ENCODE peak calls at places on chromosomes 13 and 19, in five cellular contexts. G is BJ, T is progenitor cell of endocrine pancreas, I is left ventricle myocardium inferior, R is nephron progenitor cell. E is an unnamed sample.

GRCh38 chr19:38004100-38004504 is 97.1 kb downstream of the SIPA1L3 start:
- DNase-seq in G (no peak), T (no peak), I (no peak), R (no peak), E (no peak)

GRCh38 chr19:383922-384800 is 24.8 kb downstream of the C2CD4C start:
- DNase-seq in G (no peak), T (no peak), I (no peak), R (peak; percentile 65), E (no peak)

GRCh38 chr13:50691176-50691681 is 152.3 kb downstream of the DLEU7 start:
- DNase-seq in G (no peak), T (no peak), I (no peak), R (no peak), E (no peak)

GRCh38 chr13:34772881-34773280 is 169.2 kb upstream of the NBEA start:
- DNase-seq in G (no peak), T (no peak), I (no peak), R (no peak), E (no peak)

GRCh38 chr13:40796649-40797048 is 7.2 kb downstream of the SLC25A15 start:
- DNase-seq in G (no peak), T (no peak), I (no peak), R (no peak), E (no peak)

GRCh38 chr13:65497265-65497664 is 1732.9 kb downstream of the PCDH9 start:
- DNase-seq in G (peak; percentile 25), T (no peak), I (no peak), R (no peak), E (no peak)

GRCh38 chr13:112623051-112623711 is 35.2 kb upstream of the TUBGCP3 start:
- DNase-seq in G (no peak), T (no peak), I (no peak), R (no peak), E (no peak)

GRCh38 chr13:35992964-35993363 is 138.2 kb downstream of the DCLK1 start:
- DNase-seq in G (no peak), T (no peak), I (no peak), R (no peak), E (no peak)

GRCh38 chr19:48006762-48007161 is 12.3 kb downstream of the ELSPBP1 start:
- DNase-seq in G (no peak), T (no peak), I (no peak), R (no peak), E (no peak)

GRCh38 chr13:79435549-79435948 is 29.5 kb upstream of the RBM26 start:
- DNase-seq in G (peak; percentile 64), T (no peak), I (no peak), R (no peak), E (no peak)

GRCh38 chr13:91804724-91805123 is 406.3 kb downstream of the GPC5 start:
- DNase-seq in G (no peak), T (no peak), I (no peak), R (no peak), E (no peak)

GRCh38 chr13:99677388-99677951 is 176.2 kb downstream of the TM9SF2 start:
- DNase-seq in G (no peak), T (no peak), I (no peak), R (no peak), E (no peak)

GRCh38 chr13:111177803-111178389 is 62.8 kb downstream of the ARHGEF7 start:
- DNase-seq in G (peak; percentile 22), T (no peak), I (no peak), R (no peak), E (no peak)

GRCh38 chr13:21218351-21219043 is 42.0 kb downstream of the MRPL57 start:
- DNase-seq in G (no peak), T (no peak), I (no peak), R (no peak), E (no peak)

GRCh38 chr13:93805736-93806135 is 579.1 kb downstream of the GPC6 start:
- DNase-seq in G (no peak), T (no peak), I (no peak), R (no peak), E (no peak)

GRCh38 chr13:77800219-77800618 is 102.7 kb downstream of the SLAIN1 start:
- DNase-seq in G (peak; percentile 2), T (no peak), I (no peak), R (no peak), E (no peak)

GRCh38 chr19:16191216-16191908 is 6.2 kb downstream of the FAM32A start:
- DNase-seq in G (no peak), T (no peak), I (no peak), R (no peak), E (no peak)

GRCh38 chr13:111325146-111325890 is 4.9 kb downstream of the TEX29 start:
- DNase-seq in G (no peak), T (no peak), I (no peak), R (no peak), E (no peak)

GRCh38 chr19:53193534-53194222 is 520 bp upstream of the ZNF665 start:
- DNase-seq in G (no peak), T (no peak), I (no peak), R (no peak), E (no peak)

GRCh38 chr19:53196777-53197396 is 3.7 kb upstream of the ZNF665 start:
- DNase-seq in G (peak; percentile 39), T (peak; percentile 98), I (peak; percentile 99), R (peak; percentile 100), E (peak; percentile 88)

GRCh38 chr19:53190253-53190652 is 2.9 kb downstream of the ZNF665 start:
- DNase-seq in G (no peak), T (no peak), I (no peak), R (no peak), E (no peak)

GRCh38 chr19:53195265-53195879 is 2.2 kb upstream of the ZNF665 start:
- DNase-seq in G (no peak), T (peak; percentile 66), I (peak; percentile 72), R (peak; percentile 72), E (peak; percentile 50)

DNA sequence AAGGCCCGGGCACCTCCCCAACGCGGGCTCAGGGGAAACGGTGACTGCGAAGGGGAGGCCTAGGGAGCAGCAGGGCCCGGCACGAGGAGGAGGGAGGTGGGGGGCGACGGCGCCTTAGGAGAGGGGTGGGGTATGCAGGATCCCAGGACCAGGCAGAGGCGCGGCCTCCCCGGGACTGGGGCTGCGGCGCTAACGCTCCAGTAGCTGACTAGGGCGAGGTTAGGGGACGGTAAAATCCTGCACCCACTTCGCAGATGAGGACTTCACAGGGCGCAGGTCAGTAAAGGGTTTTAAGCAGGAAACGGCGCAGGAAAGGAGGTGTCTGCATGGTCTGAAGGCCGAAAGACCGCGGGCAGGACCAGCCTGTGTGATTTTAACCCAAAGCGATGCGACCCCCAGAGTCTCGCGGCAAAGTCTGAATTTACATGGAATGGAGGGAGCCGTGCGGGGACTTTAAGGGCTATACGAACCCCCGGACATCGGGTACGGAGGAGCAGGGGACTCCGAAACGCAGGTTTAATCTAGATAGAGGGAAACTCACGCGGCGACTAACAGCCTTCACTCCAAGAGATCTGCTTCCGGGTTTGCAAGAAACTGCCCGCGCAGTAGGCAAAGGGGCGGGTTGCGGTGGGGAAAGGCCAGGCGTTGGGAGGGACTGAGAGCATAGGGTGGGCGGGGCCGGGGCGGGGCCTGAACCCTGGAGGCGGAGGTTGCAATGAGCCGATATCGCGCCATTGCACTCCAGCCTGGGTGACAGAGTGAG is at the start of gene ZNF665:
- DNase-seq in G (peak; percentile 37), T (peak; percentile 69), I (peak; percentile 88), R (peak; percentile 74), E (peak; percentile 60)
- TF ChIP-seq CTCF in G (no peak), T (no peak), I (no peak), R (no peak), E (no peak)

GRCh38 chr19:17488593-17489391 is 18.5 kb downstream of the SLC27A1 start:
- DNase-seq in G (no peak), T (peak; percentile 83), I (peak; percentile 59), R (peak; percentile 94), E (peak; percentile 44)

GRCh38 chr19:17490411-17490810 is 20.1 kb downstream of the SLC27A1 start:
- DNase-seq in G (no peak), T (no peak), I (no peak), R (no peak), E (no peak)

GRCh38 chr19:17487240-17488121 is 17.2 kb downstream of the SLC27A1 start:
- DNase-seq in G (no peak), T (no peak), I (no peak), R (no peak), E (no peak)

GRCh38 chr19:17491287-17491686 is 20.2 kb upstream of the PGLS start:
- DNase-seq in G (no peak), T (no peak), I (no peak), R (no peak), E (no peak)

GRCh38 chr19:17489392-17490030 is 19.2 kb downstream of the SLC27A1 start:
- DNase-seq in G (no peak), T (no peak), I (no peak), R (no peak), E (no peak)
- TF ChIP-seq CTCF in G (no peak), T (no peak), I (no peak), R (peak; percentile 8), E (no peak)

GRCh38 chr13:23631676-23632622 is 61.7 kb downstream of the TNFRSF19 start:
- DNase-seq in G (no peak), T (no peak), I (no peak), R (no peak), E (no peak)

GRCh38 chr13:23636360-23636759 is 66.1 kb downstream of the TNFRSF19 start:
- DNase-seq in G (no peak), T (no peak), I (no peak), R (no peak), E (no peak)

GRCh38 chr13:23632741-23633140 is 62.5 kb downstream of the TNFRSF19 start:
- DNase-seq in G (no peak), T (no peak), I (no peak), R (no peak), E (no peak)

GRCh38 chr13:23637813-23638212 is 67.6 kb downstream of the TNFRSF19 start:
- DNase-seq in G (no peak), T (no peak), I (peak; percentile 38), R (no peak), E (no peak)

DNA sequence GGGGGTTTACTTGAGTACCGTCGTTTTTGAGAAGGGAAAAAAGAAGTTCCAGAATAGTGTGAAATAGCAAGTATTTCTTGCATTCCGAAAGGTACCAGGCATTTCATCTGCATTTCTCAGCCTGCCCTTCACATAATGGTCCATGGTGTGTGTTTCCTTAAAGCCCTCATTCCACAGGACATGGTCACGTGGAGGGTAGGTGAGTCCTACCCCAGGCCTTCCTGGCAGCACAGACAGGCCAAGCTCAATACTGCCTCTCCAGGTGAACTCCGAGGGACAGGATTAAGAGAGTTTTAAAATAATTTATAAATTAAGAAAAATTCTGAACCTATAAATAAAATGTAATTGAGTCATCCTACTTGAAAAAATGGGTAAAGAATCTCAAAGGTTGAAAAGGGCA is 64.7 kb downstream of the TNFRSF19 start:
- DNase-seq in G (no peak), T (no peak), I (no peak), R (no peak), E (no peak)
- TF ChIP-seq CTCF in G (no peak), T (peak; percentile 33), I (no peak), R (no peak), E (no peak)

GRCh38 chr19:23823952-23824389 is 65.3 kb upstream of the ZNF681 start:
- DNase-seq in G (no peak), T (no peak), I (no peak), R (no peak), E (no peak)
- TF ChIP-seq CTCF in G (no peak), T (peak; percentile 22), I (peak; percentile 13), R (no peak), E (no peak)